ENCODE peak calls at places on chromosomes 11 and 22, in four cellular contexts. O, D, J and R are unnamed samples.

GRCh38 chr11:63940786-63941185 is 2.0 kb downstream of the NAA40 start:
- DNase-seq in D (no peak), J (no peak), O (no peak), R (no peak)

GRCh38 chr22:26589845-26590524 is at the start of gene TPST2:
- DNase-seq in O (peak), J (peak), D (peak), R (no peak)

GRCh38 chr11:115170133-115170815 is 333.9 kb downstream of the CADM1 start:
- DNase-seq in J (peak), D (peak), O (peak), R (no peak)

GRCh38 chr22:23538502-23538860 is 41.6 kb downstream of the IGLL1 start:
- DNase-seq in D (no peak), O (no peak), J (peak), R (no peak)

GRCh38 chr11:18936002-18936673 is 3.1 kb downstream of the MRGPRX1 start:
- DNase-seq in O (no peak), D (no peak), J (no peak), R (no peak)

GRCh38 chr11:87063982-87064381 is 26.2 kb downstream of the TMEM135 start:
- DNase-seq in J (no peak), D (peak), O (no peak), R (no peak)

GRCh38 chr22:23402275-23403151 is 177.6 kb downstream of the IGLL1 start:
- DNase-seq in O (peak), D (peak), J (peak), R (no peak)

GRCh38 chr11:118928870-118929495 is 3.3 kb upstream of the BCL9L start:
- DNase-seq in D (peak), J (peak), O (peak), R (no peak)

GRCh38 chr11:783581-784015 is 6.3 kb downstream of the CEND1 start:
- DNase-seq in O (no peak), J (peak), D (peak), R (no peak)
- TF ChIP-seq FOS in O (no peak), J (no peak), D (peak), R (no peak)

GRCh38 chr11:128903248-128904041 is 12.3 kb downstream of the KCNJ5 start:
- DNase-seq in D (peak), J (no peak), O (no peak), R (no peak)

GRCh38 chr11:128902515-128903066 is 11.4 kb downstream of the KCNJ5 start:
- DNase-seq in O (no peak), D (peak), J (no peak), R (no peak)

GRCh38 chr11:128905345-128906184 is 14.4 kb downstream of the KCNJ5 start:
- DNase-seq in O (peak), D (peak), J (no peak), R (no peak)

GRCh38 chr11:128904872-128905344 is 13.8 kb downstream of the KCNJ5 start:
- DNase-seq in J (peak), D (no peak), O (peak), R (no peak)

DNA sequence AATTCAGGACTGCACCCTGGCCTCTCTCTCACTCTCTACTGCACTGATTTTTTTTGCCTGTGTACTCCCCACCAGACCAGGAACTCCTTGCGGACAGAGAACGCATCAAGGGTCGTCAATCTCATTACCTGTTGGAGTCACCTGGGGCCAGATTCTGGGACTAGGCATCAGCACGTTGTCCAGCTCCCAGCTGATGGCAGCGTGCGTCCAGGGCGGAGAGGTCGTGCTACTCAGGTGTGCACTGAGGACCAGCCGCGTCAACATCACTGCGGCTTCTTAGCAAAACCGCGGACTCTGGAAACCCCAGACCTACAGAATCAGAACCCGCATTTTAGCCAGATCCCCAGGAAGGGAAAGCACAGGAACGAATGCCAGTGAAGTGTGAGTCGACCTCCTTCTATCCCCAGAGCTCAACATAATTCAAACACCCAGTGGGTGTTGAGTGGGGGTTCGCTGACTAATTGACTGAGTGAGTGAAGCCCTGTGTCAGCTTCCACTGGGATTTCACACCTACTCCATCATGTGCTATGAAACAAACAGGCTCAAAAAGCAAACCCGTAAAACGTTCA is 13.2 kb downstream of the KCNJ5 start:
- DNase-seq in O (no peak), J (no peak), D (no peak), R (no peak)
- TF ChIP-seq FOS in O (no peak), J (no peak), D (no peak), R (no peak)

GRCh38 chr22:20853236-20853660 is 5.4 kb downstream of the PI4KA start:
- DNase-seq in J (no peak), D (no peak), O (peak), R (no peak)
- TF ChIP-seq FOS in J (no peak), D (no peak), O (no peak), R (no peak)

DNA sequence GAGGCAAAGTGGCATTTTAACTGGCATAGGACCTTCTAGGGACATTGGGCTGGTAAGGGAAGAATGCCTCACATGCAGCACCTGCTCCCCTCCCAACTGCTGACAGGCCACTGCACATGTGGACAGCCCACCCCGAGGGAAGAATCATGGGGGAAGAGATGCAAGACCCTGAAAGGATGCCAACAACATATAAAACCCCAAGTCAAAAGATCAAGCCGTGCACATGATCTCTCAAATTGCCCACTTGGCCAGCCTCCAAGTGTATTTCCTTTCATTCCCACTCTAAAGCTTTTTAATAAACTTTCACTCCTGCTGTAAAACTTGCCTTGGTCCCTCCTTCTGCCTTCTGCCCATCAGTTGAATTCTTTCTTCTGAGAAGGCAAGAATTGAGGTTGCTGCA is 947.8 kb upstream of the CCDC90B start:
- DNase-seq in O (no peak), J (no peak), D (no peak), R (no peak)
- TF ChIP-seq FOS in O (no peak), J (no peak), D (no peak), R (no peak)

GRCh38 chr11:20048707-20049106 is 111.6 kb downstream of the DBX1 start:
- DNase-seq in O (no peak), J (no peak), D (no peak), R (no peak)

GRCh38 chr11:20047006-20047405 is 113.3 kb downstream of the DBX1 start:
- DNase-seq in D (no peak), O (no peak), J (no peak), R (no peak)

GRCh38 chr11:20049231-20049630 is 111.0 kb downstream of the DBX1 start:
- DNase-seq in O (no peak), J (no peak), D (no peak), R (no peak)

GRCh38 chr11:20047755-20048154 is 112.5 kb downstream of the DBX1 start:
- DNase-seq in O (no peak), D (no peak), J (no peak), R (no peak)

GRCh38 chr11:20048246-20048645 is 112.0 kb downstream of the DBX1 start:
- DNase-seq in D (peak), J (no peak), O (no peak), R (no peak)
- TF ChIP-seq FOS in D (no peak), J (no peak), O (no peak), R (no peak)

GRCh38 chr22:50020606-50021005 is 8.0 kb upstream of the IL17REL start:
- DNase-seq in O (no peak), J (no peak), D (no peak), R (no peak)
- TF ChIP-seq FOS in O (no peak), J (no peak), D (no peak), R (no peak)

GRCh38 chr11:26227883-26228502 is 103.9 kb upstream of the ANO3 start:
- DNase-seq in O (no peak), D (no peak), J (no peak), R (no peak)

GRCh38 chr11:26228778-26229177 is 103.2 kb upstream of the ANO3 start:
- DNase-seq in O (no peak), D (peak), J (peak), R (no peak)

GRCh38 chr11:26229270-26229669 is 102.7 kb upstream of the ANO3 start:
- DNase-seq in J (peak), D (peak), O (no peak), R (no peak)

GRCh38 chr11:26225643-26226042 is 106.3 kb upstream of the ANO3 start:
- DNase-seq in O (no peak), J (no peak), D (no peak), R (no peak)

GRCh38 chr11:26227311-26227710 is 104.6 kb upstream of the ANO3 start:
- DNase-seq in J (peak), D (peak), O (no peak), R (peak)
- TF ChIP-seq FOS in J (peak), D (peak), O (no peak), R (no peak)

GRCh38 chr11:85525711-85526110 is 101.4 kb downstream of the DLG2 start:
- DNase-seq in D (no peak), J (no peak), O (no peak), R (no peak)
- TF ChIP-seq FOS in D (no peak), J (no peak), O (no peak), R (no peak)